ENCODE peak calls at places on chromosomes 12 and 14, in seven cellular contexts. A is body of pancreas, C is HepG2, W is fibroblast of pulmonary artery, O is stomach, X is HFFc6, H is GM06990. Z is an unnamed sample.
A peak's percentile ranks its signal among the peaks of the same experiment; 100 is the strongest.

GRCh38 chr14:83842536-83842935 is 1687.4 kb upstream of the FLRT2 start:
- DNase-seq in X (no peak), H (no peak), A (no peak), O (no peak), W (no peak), C (no peak), Z (no peak)

GRCh38 chr14:73394317-73394716 is 64.0 kb downstream of the NUMB start:
- DNase-seq in O (no peak), W (no peak), H (no peak), C (no peak), A (no peak), X (no peak), Z (no peak)

GRCh38 chr14:96255501-96256366 is at the start of gene BDKRB1:
- DNase-seq in C (no peak), H (no peak), X (peak; percentile 88), W (peak; percentile 83), A (no peak), O (no peak), Z (no peak)

GRCh38 chr12:23204933-23205778 is 580.2 kb downstream of the ETNK1 start:
- DNase-seq in C (peak; percentile 54), A (peak; percentile 12), H (peak; percentile 6), O (no peak), X (peak; percentile 29), W (peak; percentile 78), Z (peak; percentile 14)

GRCh38 chr12:124480469-124481256 is 86.7 kb downstream of the NCOR2 start:
- DNase-seq in W (peak; percentile 69), H (peak; percentile 75), X (peak; percentile 86), A (peak; percentile 64), C (peak; percentile 71), O (peak; percentile 69), Z (peak; percentile 74)

GRCh38 chr12:30188602-30189326 is 405.0 kb upstream of the TMTC1 start:
- DNase-seq in A (no peak), W (no peak), H (no peak), X (no peak), C (no peak), O (no peak), Z (no peak)

GRCh38 chr14:76289276-76289675 is 86.7 kb upstream of the ESRRB start:
- DNase-seq in W (no peak), A (no peak), X (no peak), H (no peak), O (no peak), C (no peak), Z (no peak)

GRCh38 chr14:104516906-104517305 is 62.7 kb upstream of the C14orf180 start:
- DNase-seq in X (no peak), O (no peak), W (no peak), C (no peak), H (no peak), A (no peak), Z (no peak)

GRCh38 chr14:90555126-90556049 is 158.6 kb downstream of the CALM1 start:
- DNase-seq in X (no peak), C (no peak), A (no peak), O (no peak), W (no peak), H (no peak), Z (no peak)

GRCh38 chr14:105258846-105259245 is 10.5 kb downstream of the BTBD6 start:
- DNase-seq in A (peak; percentile 78), O (peak; percentile 65), H (no peak), X (no peak), W (peak; percentile 10), C (no peak), Z (no peak)

GRCh38 chr12:14664434-14665023 is 31.9 kb downstream of the GUCY2C start:
- DNase-seq in W (peak; percentile 62), X (peak; percentile 43), A (peak; percentile 38), C (peak; percentile 6), O (peak; percentile 30), H (no peak), Z (peak; percentile 37)

GRCh38 chr14:55913324-55914035 is 204.7 kb upstream of the PELI2 start:
- DNase-seq in H (no peak), C (no peak), W (peak; percentile 78), X (no peak), O (no peak), A (peak; percentile 18), Z (no peak)

GRCh38 chr12:44155349-44155748 is 319.5 kb downstream of the TMEM117 start:
- DNase-seq in W (no peak), C (no peak), H (no peak), A (no peak), X (no peak), O (no peak), Z (no peak)

GRCh38 chr12:54650884-54651283 is 2.7 kb upstream of the DCD start:
- DNase-seq in A (no peak), O (no peak), C (no peak), X (no peak), W (no peak), H (no peak), Z (no peak)

GRCh38 chr14:102370305-102370809 is 7.6 kb downstream of the TECPR2 start:
- DNase-seq in A (no peak), C (no peak), W (peak; percentile 18), O (no peak), X (no peak), H (peak; percentile 38), Z (no peak)

GRCh38 chr14:22668417-22668816 is 24.3 kb upstream of the OR6J1 start:
- DNase-seq in A (no peak), C (no peak), H (no peak), X (peak; percentile 56), O (no peak), W (peak; percentile 84), Z (no peak)

GRCh38 chr12:49525942-49526341 is 12.9 kb upstream of the KCNH3 start:
- DNase-seq in X (no peak), A (no peak), O (no peak), W (no peak), H (no peak), C (no peak), Z (no peak)

GRCh38 chr12:88623777-88624548 is 43.7 kb upstream of the KITLG start:
- DNase-seq in A (no peak), X (no peak), C (no peak), O (no peak), W (no peak), H (no peak), Z (no peak)

GRCh38 chr14:73289308-73289707 is 52.0 kb downstream of the PAPLN start:
- DNase-seq in A (no peak), O (no peak), C (no peak), X (no peak), W (no peak), H (no peak), Z (no peak)

GRCh38 chr12:15982071-15982470 is 70.9 kb downstream of the DERA start:
- DNase-seq in O (no peak), X (peak; percentile 24), A (no peak), W (peak; percentile 38), H (no peak), C (no peak), Z (no peak)

GRCh38 chr12:15982471-15982870 is 71.3 kb downstream of the DERA start:
- DNase-seq in O (no peak), C (no peak), W (peak; percentile 78), X (peak; percentile 63), H (no peak), A (no peak), Z (no peak)

GRCh38 chr12:15977999-15978398 is 66.9 kb downstream of the DERA start:
- DNase-seq in H (no peak), W (no peak), A (no peak), X (no peak), O (no peak), C (no peak), Z (no peak)

GRCh38 chr12:15978431-15978950 is 67.4 kb downstream of the DERA start:
- DNase-seq in O (no peak), H (no peak), C (no peak), W (peak; percentile 92), X (peak; percentile 50), A (no peak), Z (peak; percentile 17)

GRCh38 chr12:15979096-15980091 is 68.3 kb downstream of the DERA start:
- DNase-seq in A (no peak), X (peak; percentile 92), C (peak; percentile 38), W (peak; percentile 71), H (no peak), O (no peak), Z (peak; percentile 63)
- TF ChIP-seq CTCF in A (peak; percentile 34), X (peak; percentile 83), C (peak; percentile 52), W (peak; percentile 65), H (peak; percentile 55), O (no peak), Z (peak; percentile 83)

DNA sequence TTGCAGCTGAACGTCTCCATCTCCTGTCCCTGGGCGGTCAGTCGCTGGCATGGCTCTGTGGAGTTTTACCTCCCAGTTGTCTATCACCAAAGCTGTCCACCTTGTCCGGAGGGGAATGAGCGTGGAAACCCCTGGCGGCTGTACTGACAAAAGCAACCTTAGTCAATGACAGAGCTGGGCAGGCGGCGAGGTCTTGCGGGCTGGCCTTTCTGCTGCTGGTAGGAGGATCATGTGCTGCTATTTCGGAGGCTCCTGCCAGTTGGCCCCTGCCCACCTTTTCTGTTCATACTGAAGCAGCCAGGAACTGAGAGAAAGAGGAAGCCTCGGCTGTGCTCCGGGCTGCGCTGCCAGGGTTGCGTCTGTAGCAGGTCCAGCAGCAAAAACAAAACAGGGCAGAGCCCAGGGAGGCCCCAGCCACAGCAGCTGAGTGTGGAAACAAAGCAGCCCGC is 57.7 kb downstream of the HMGA2 start:
- DNase-seq in A (peak; percentile 75), C (no peak), H (no peak), W (peak; percentile 90), X (no peak), O (peak; percentile 75), Z (no peak)
- TF ChIP-seq CTCF in A (peak; percentile 32), C (no peak), H (no peak), W (peak; percentile 37), X (peak; percentile 52), O (peak; percentile 23), Z (no peak)

GRCh38 chr12:25813843-25814242 is 144.6 kb upstream of the RASSF8 start:
- DNase-seq in O (no peak), H (no peak), W (no peak), X (no peak), A (no peak), C (no peak), Z (no peak)
- TF ChIP-seq CTCF in O (no peak), H (no peak), W (no peak), X (no peak), A (no peak), C (no peak), Z (no peak)

DNA sequence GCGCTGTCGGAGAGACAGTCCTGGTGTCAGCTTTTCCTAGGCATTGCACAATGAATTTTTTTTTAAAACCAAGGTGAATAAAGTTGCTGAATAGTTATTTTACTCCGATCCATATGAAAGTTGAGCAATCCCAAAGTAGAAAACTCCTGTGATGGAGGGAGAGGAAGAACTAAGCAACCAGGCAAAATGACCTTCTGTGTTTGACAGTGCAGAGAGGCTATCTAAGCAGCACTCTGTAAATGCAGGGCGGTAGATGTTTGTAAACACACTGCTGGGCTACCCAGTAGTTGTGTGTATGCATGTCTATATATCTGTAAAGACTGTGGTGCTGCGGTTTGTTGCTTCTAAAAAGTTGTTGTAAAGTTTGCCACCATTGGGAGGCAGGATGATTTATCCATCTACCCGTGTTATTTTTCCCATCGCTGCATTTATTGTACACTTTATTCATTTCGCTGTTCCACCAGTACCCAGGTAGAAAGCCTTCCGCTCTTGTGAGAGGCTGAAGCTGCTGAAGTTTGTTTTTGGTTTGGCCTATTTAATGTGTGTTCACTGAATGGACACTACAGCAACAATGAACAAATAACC is 1.3 kb downstream of the ETV6 start:
- DNase-seq in C (peak; percentile 31), H (no peak), O (no peak), A (no peak), X (peak; percentile 18), W (peak; percentile 45), Z (no peak)
- TF ChIP-seq CTCF in C (no peak), H (no peak), O (no peak), A (no peak), X (peak; percentile 36), W (peak; percentile 14), Z (no peak)

GRCh38 chr14:52071675-52072074 is 2.8 kb upstream of the NID2 start:
- DNase-seq in X (no peak), W (peak; percentile 76), C (no peak), H (no peak), A (no peak), O (no peak), Z (no peak)
- TF ChIP-seq CTCF in X (peak; percentile 64), W (peak; percentile 48), C (no peak), H (no peak), A (peak; percentile 21), O (no peak), Z (no peak)